ENCODE peak calls at places on chromosomes 2 and 18, in seven cellular contexts. One of them, this sample, is unnamed.

GRCh38 chr2:150517951-150518680 is 30.6 kb upstream of the RND3 start:
- DNase-seq in mammary epithelial cell: peak; percentile 41
- DNase-seq in osteoblast: no peak
- DNase-seq in naive thymus-derived CD4-positive, alpha-beta T cell: no peak
- DNase-seq in esophagus squamous epithelium: no peak
- DNase-seq in right cardiac atrium: no peak
- DNase-seq in sigmoid colon: no peak
- DNase-seq in this sample: no peak

GRCh38 chr2:82837588-82838304 is 1621.3 kb downstream of the SUCLG1 start:
- DNase-seq in esophagus squamous epithelium: no peak
- DNase-seq in naive thymus-derived CD4-positive, alpha-beta T cell: no peak
- DNase-seq in mammary epithelial cell: peak; percentile 88
- DNase-seq in osteoblast: peak; percentile 47
- DNase-seq in sigmoid colon: no peak
- DNase-seq in right cardiac atrium: no peak
- DNase-seq in this sample: no peak

GRCh38 chr2:45210466-45211195 is 201.4 kb upstream of the SIX2 start:
- DNase-seq in mammary epithelial cell: peak; percentile 20
- DNase-seq in naive thymus-derived CD4-positive, alpha-beta T cell: no peak
- DNase-seq in osteoblast: no peak
- DNase-seq in right cardiac atrium: no peak
- DNase-seq in esophagus squamous epithelium: no peak
- DNase-seq in sigmoid colon: no peak
- DNase-seq in this sample: no peak

GRCh38 chr2:215843579-215843978 is 169.8 kb downstream of the MREG start:
- DNase-seq in naive thymus-derived CD4-positive, alpha-beta T cell: no peak
- DNase-seq in osteoblast: peak; percentile 91
- DNase-seq in esophagus squamous epithelium: no peak
- DNase-seq in right cardiac atrium: no peak
- DNase-seq in sigmoid colon: no peak
- DNase-seq in mammary epithelial cell: peak; percentile 96
- DNase-seq in this sample: no peak

GRCh38 chr2:131023758-131024157 is 69.5 kb downstream of the FAM168B start:
- DNase-seq in right cardiac atrium: no peak
- DNase-seq in osteoblast: no peak
- DNase-seq in esophagus squamous epithelium: no peak
- DNase-seq in mammary epithelial cell: no peak
- DNase-seq in sigmoid colon: no peak
- DNase-seq in naive thymus-derived CD4-positive, alpha-beta T cell: no peak
- DNase-seq in this sample: no peak

GRCh38 chr2:210195066-210195852 is 24.1 kb upstream of the KANSL1L start:
- DNase-seq in osteoblast: no peak
- DNase-seq in mammary epithelial cell: no peak
- DNase-seq in naive thymus-derived CD4-positive, alpha-beta T cell: peak; percentile 55
- DNase-seq in right cardiac atrium: no peak
- DNase-seq in sigmoid colon: peak; percentile 54
- DNase-seq in esophagus squamous epithelium: no peak
- DNase-seq in this sample: no peak

GRCh38 chr2:177246000-177246399 is 18.5 kb downstream of the NFE2L2 start:
- DNase-seq in osteoblast: peak; percentile 48
- DNase-seq in naive thymus-derived CD4-positive, alpha-beta T cell: no peak
- DNase-seq in right cardiac atrium: no peak
- DNase-seq in mammary epithelial cell: no peak
- DNase-seq in sigmoid colon: no peak
- DNase-seq in esophagus squamous epithelium: no peak
- DNase-seq in this sample: no peak

GRCh38 chr2:203237501-203238238 is 1.1 kb upstream of the CYP20A1 start:
- DNase-seq in sigmoid colon: no peak
- DNase-seq in mammary epithelial cell: no peak
- DNase-seq in osteoblast: peak; percentile 27
- DNase-seq in right cardiac atrium: no peak
- DNase-seq in naive thymus-derived CD4-positive, alpha-beta T cell: no peak
- DNase-seq in esophagus squamous epithelium: no peak
- DNase-seq in this sample: no peak

GRCh38 chr2:30239308-30240161 is 8.2 kb downstream of the LBH start:
- DNase-seq in sigmoid colon: peak; percentile 91
- DNase-seq in naive thymus-derived CD4-positive, alpha-beta T cell: peak; percentile 78
- DNase-seq in right cardiac atrium: peak; percentile 86
- DNase-seq in osteoblast: peak; percentile 86
- DNase-seq in mammary epithelial cell: no peak
- DNase-seq in esophagus squamous epithelium: no peak
- DNase-seq in this sample: peak; percentile 64

GRCh38 chr2:119106301-119106897 is 52.2 kb downstream of the C1QL2 start:
- DNase-seq in mammary epithelial cell: peak; percentile 27
- DNase-seq in right cardiac atrium: peak; percentile 68
- DNase-seq in naive thymus-derived CD4-positive, alpha-beta T cell: no peak
- DNase-seq in esophagus squamous epithelium: no peak
- DNase-seq in osteoblast: no peak
- DNase-seq in sigmoid colon: peak; percentile 12
- DNase-seq in this sample: no peak

GRCh38 chr2:230018153-230018552 is 50.6 kb downstream of the SLC16A14 start:
- DNase-seq in right cardiac atrium: no peak
- DNase-seq in esophagus squamous epithelium: no peak
- DNase-seq in mammary epithelial cell: peak; percentile 72
- DNase-seq in naive thymus-derived CD4-positive, alpha-beta T cell: no peak
- DNase-seq in sigmoid colon: no peak
- DNase-seq in osteoblast: no peak
- DNase-seq in this sample: no peak

GRCh38 chr2:234588054-234588430 is 91.2 kb upstream of the ARL4C start:
- DNase-seq in sigmoid colon: no peak
- DNase-seq in right cardiac atrium: no peak
- DNase-seq in naive thymus-derived CD4-positive, alpha-beta T cell: no peak
- DNase-seq in mammary epithelial cell: no peak
- DNase-seq in esophagus squamous epithelium: no peak
- DNase-seq in osteoblast: no peak
- DNase-seq in this sample: no peak

GRCh38 chr2:54482725-54483124 is 26.6 kb downstream of the SPTBN1 start:
- DNase-seq in right cardiac atrium: peak; percentile 60
- DNase-seq in naive thymus-derived CD4-positive, alpha-beta T cell: no peak
- DNase-seq in esophagus squamous epithelium: no peak
- DNase-seq in sigmoid colon: peak; percentile 75
- DNase-seq in osteoblast: peak; percentile 98
- DNase-seq in mammary epithelial cell: peak; percentile 78
- DNase-seq in this sample: no peak

GRCh38 chr2:206084870-206085741 is 868 bp downstream of the INO80D start:
- DNase-seq in esophagus squamous epithelium: no peak
- DNase-seq in mammary epithelial cell: peak; percentile 24
- DNase-seq in osteoblast: peak; percentile 85
- DNase-seq in naive thymus-derived CD4-positive, alpha-beta T cell: peak; percentile 70
- DNase-seq in right cardiac atrium: peak; percentile 81
- DNase-seq in sigmoid colon: peak; percentile 70
- DNase-seq in this sample: peak; percentile 32

GRCh38 chr2:177253704-177254103 is 10.8 kb downstream of the NFE2L2 start:
- DNase-seq in esophagus squamous epithelium: no peak
- DNase-seq in right cardiac atrium: no peak
- DNase-seq in naive thymus-derived CD4-positive, alpha-beta T cell: no peak
- DNase-seq in sigmoid colon: no peak
- DNase-seq in osteoblast: no peak
- DNase-seq in mammary epithelial cell: no peak
- DNase-seq in this sample: no peak

DNA sequence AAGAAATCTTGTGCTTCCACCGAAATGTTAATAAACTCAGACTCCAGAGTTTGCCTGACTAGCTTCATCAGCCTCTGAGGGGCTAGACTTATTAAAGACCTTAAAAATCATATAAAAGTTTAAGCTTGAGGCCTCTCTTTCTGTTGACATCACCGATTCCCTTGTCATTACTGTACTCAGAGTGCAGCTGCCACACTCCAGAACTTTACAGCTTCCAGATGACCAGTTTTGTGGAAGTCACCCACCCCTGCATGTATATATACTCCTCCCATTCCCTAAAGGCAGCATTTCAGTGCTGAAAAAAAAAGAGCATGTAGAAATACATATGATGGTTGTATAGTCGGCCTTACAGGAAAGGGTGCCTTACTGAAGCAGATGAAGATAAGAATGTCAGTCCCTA is 117.4 kb downstream of the FEZ2 start:
- DNase-seq in naive thymus-derived CD4-positive, alpha-beta T cell: no peak
- DNase-seq in mammary epithelial cell: no peak
- DNase-seq in esophagus squamous epithelium: no peak
- DNase-seq in osteoblast: peak; percentile 41
- DNase-seq in sigmoid colon: no peak
- DNase-seq in right cardiac atrium: no peak
- DNase-seq in this sample: no peak
- H3K27ac ChIP-seq in naive thymus-derived CD4-positive, alpha-beta T cell: no peak overlapping the region
- H3K27ac ChIP-seq in mammary epithelial cell: no peak overlapping the region
- H3K27ac ChIP-seq in esophagus squamous epithelium: no peak overlapping the region
- H3K27ac ChIP-seq in osteoblast: peak overlapping the region; percentile 88
- H3K27ac ChIP-seq in sigmoid colon: peak overlapping the region; percentile 77
- H3K27ac ChIP-seq in right cardiac atrium: no peak overlapping the region
- H3K27ac ChIP-seq in this sample: no peak overlapping the region

DNA sequence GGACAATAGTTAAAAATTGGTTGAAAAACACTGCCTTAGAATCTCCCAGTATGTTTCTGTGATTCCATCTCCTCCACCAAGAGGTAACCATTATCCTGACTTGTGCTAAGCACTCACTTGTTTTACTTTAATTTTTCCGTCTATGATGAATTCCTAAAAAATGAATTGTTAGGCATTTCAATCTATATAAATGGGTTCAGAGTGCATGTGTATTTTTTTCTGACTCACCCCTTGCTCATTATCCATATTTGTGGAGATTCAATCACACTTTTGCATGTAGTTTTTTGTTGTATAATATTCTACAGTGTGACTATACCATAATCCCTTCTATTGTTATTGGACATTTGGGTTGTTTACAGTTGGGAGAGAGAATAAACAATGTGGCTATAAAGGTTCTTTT is 1.3 kb downstream of the NDUFB3 start:
- DNase-seq in naive thymus-derived CD4-positive, alpha-beta T cell: no peak
- DNase-seq in esophagus squamous epithelium: no peak
- DNase-seq in osteoblast: no peak
- DNase-seq in mammary epithelial cell: no peak
- DNase-seq in sigmoid colon: no peak
- DNase-seq in right cardiac atrium: no peak
- DNase-seq in this sample: no peak
- H3K4me3 ChIP-seq in naive thymus-derived CD4-positive, alpha-beta T cell: no peak overlapping the region
- H3K4me3 ChIP-seq in esophagus squamous epithelium: peak overlapping the region; percentile 92
- H3K4me3 ChIP-seq in osteoblast: no peak overlapping the region
- H3K4me3 ChIP-seq in mammary epithelial cell: no peak overlapping the region
- H3K4me3 ChIP-seq in sigmoid colon: no peak overlapping the region
- H3K4me3 ChIP-seq in right cardiac atrium: peak overlapping the region; percentile 87
- H3K4me3 ChIP-seq in this sample: no peak overlapping the region

GRCh38 chr2:46434851-46435273 is 44.5 kb upstream of the TMEM247 start:
- DNase-seq in right cardiac atrium: no peak
- DNase-seq in naive thymus-derived CD4-positive, alpha-beta T cell: no peak
- DNase-seq in mammary epithelial cell: peak; percentile 89
- DNase-seq in sigmoid colon: no peak
- DNase-seq in esophagus squamous epithelium: no peak
- DNase-seq in osteoblast: peak; percentile 84
- DNase-seq in this sample: no peak

GRCh38 chr2:46430413-46430812 is 49.0 kb upstream of the TMEM247 start:
- DNase-seq in right cardiac atrium: no peak
- DNase-seq in naive thymus-derived CD4-positive, alpha-beta T cell: no peak
- DNase-seq in sigmoid colon: no peak
- DNase-seq in mammary epithelial cell: no peak
- DNase-seq in osteoblast: no peak
- DNase-seq in esophagus squamous epithelium: no peak
- DNase-seq in this sample: no peak

GRCh38 chr2:46431481-46432235 is 47.7 kb upstream of the TMEM247 start:
- DNase-seq in mammary epithelial cell: no peak
- DNase-seq in esophagus squamous epithelium: no peak
- DNase-seq in sigmoid colon: no peak
- DNase-seq in osteoblast: no peak
- DNase-seq in right cardiac atrium: no peak
- DNase-seq in naive thymus-derived CD4-positive, alpha-beta T cell: no peak
- DNase-seq in this sample: no peak

GRCh38 chr2:46428911-46429436 is 50.4 kb upstream of the TMEM247 start:
- DNase-seq in mammary epithelial cell: no peak
- DNase-seq in naive thymus-derived CD4-positive, alpha-beta T cell: no peak
- DNase-seq in sigmoid colon: no peak
- DNase-seq in esophagus squamous epithelium: no peak
- DNase-seq in osteoblast: no peak
- DNase-seq in right cardiac atrium: peak; percentile 49
- DNase-seq in this sample: no peak

GRCh38 chr2:46430992-46431391 is 48.4 kb upstream of the TMEM247 start:
- DNase-seq in osteoblast: no peak
- DNase-seq in sigmoid colon: no peak
- DNase-seq in naive thymus-derived CD4-positive, alpha-beta T cell: peak; percentile 15
- DNase-seq in mammary epithelial cell: no peak
- DNase-seq in right cardiac atrium: no peak
- DNase-seq in esophagus squamous epithelium: no peak
- DNase-seq in this sample: no peak
- H3K4me1 ChIP-seq in osteoblast: peaks cover 13% of the 10 kb centered on the region
- H3K4me1 ChIP-seq in sigmoid colon: no peaks in the 10 kb centered on the region
- H3K4me1 ChIP-seq in naive thymus-derived CD4-positive, alpha-beta T cell: peaks cover 29% of the 10 kb centered on the region
- H3K4me1 ChIP-seq in mammary epithelial cell: peaks cover 16% of the 10 kb centered on the region
- H3K4me1 ChIP-seq in right cardiac atrium: no peaks in the 10 kb centered on the region
- H3K4me1 ChIP-seq in esophagus squamous epithelium: peaks cover 4% of the 10 kb centered on the region
- H3K4me1 ChIP-seq in this sample: peaks cover 6% of the 10 kb centered on the region

DNA sequence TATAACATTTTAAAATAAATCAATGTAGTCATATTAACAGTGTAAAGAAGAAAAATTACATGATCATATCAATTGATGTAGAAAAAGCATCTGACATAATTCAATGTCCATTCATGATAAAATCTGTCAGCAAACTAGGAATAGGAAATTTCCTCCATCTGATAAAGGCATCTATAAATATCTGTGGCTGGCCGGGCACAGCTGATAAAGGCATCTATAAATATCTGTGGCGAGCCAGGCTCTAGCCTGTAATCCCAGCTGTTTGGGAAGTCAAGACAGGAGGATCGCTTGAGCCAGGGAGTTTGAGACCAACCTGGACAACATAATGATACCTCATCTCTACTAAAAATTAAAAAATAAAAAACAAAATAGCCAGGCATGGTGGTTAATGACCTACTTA is 18.1 kb upstream of the RANBP2 start:
- DNase-seq in right cardiac atrium: no peak
- DNase-seq in osteoblast: no peak
- DNase-seq in naive thymus-derived CD4-positive, alpha-beta T cell: no peak
- DNase-seq in esophagus squamous epithelium: no peak
- DNase-seq in sigmoid colon: no peak
- DNase-seq in mammary epithelial cell: no peak
- DNase-seq in this sample: no peak
- H3K27ac ChIP-seq in right cardiac atrium: no peak overlapping the region
- H3K27ac ChIP-seq in osteoblast: no peak overlapping the region
- H3K27ac ChIP-seq in naive thymus-derived CD4-positive, alpha-beta T cell: no peak overlapping the region
- H3K27ac ChIP-seq in esophagus squamous epithelium: no peak overlapping the region
- H3K27ac ChIP-seq in sigmoid colon: no peak overlapping the region
- H3K27ac ChIP-seq in mammary epithelial cell: no peak overlapping the region
- H3K27ac ChIP-seq in this sample: no peak overlapping the region

DNA sequence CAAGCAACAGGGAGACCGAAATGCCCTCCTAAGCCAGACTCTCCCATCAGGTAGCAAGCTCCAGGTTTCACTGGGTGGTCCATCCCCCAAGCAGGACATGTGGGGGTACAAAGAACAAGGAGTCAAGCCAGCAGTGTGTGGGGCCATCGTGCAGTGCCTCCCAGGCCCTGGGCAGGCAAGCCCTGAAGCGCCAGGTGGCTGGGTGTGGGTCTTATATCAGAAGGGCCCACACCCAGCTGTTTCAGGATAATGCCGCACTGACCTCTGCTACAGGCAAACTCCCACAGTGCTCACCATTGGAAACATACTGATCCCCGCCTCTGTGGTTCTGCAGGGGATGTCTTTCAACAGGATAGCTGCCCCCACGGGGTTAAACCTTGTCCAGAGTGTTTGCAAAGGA is 174.2 kb upstream of the SMAD2 start:
- DNase-seq in osteoblast: no peak
- DNase-seq in sigmoid colon: no peak
- DNase-seq in mammary epithelial cell: no peak
- DNase-seq in esophagus squamous epithelium: no peak
- DNase-seq in right cardiac atrium: no peak
- DNase-seq in naive thymus-derived CD4-positive, alpha-beta T cell: no peak
- DNase-seq in this sample: no peak
- H3K4me3 ChIP-seq in osteoblast: no peak overlapping the region
- H3K4me3 ChIP-seq in sigmoid colon: no peak overlapping the region
- H3K4me3 ChIP-seq in mammary epithelial cell: no peak overlapping the region
- H3K4me3 ChIP-seq in esophagus squamous epithelium: no peak overlapping the region
- H3K4me3 ChIP-seq in right cardiac atrium: no peak overlapping the region
- H3K4me3 ChIP-seq in naive thymus-derived CD4-positive, alpha-beta T cell: no peak overlapping the region
- H3K4me3 ChIP-seq in this sample: no peak overlapping the region

GRCh38 chr18:57812126-57812477 is 9.0 kb upstream of the ATP8B1 start:
- DNase-seq in osteoblast: no peak
- DNase-seq in esophagus squamous epithelium: no peak
- DNase-seq in sigmoid colon: no peak
- DNase-seq in naive thymus-derived CD4-positive, alpha-beta T cell: no peak
- DNase-seq in right cardiac atrium: no peak
- DNase-seq in mammary epithelial cell: no peak
- DNase-seq in this sample: no peak
- H3K4me1 ChIP-seq in osteoblast: peaks cover 42% of the 10 kb centered on the region
- H3K4me1 ChIP-seq in esophagus squamous epithelium: peaks cover 6% of the 10 kb centered on the region
- H3K4me1 ChIP-seq in sigmoid colon: peaks cover 17% of the 10 kb centered on the region
- H3K4me1 ChIP-seq in naive thymus-derived CD4-positive, alpha-beta T cell: no peaks in the 10 kb centered on the region
- H3K4me1 ChIP-seq in right cardiac atrium: no peaks in the 10 kb centered on the region
- H3K4me1 ChIP-seq in mammary epithelial cell: peaks cover 34% of the 10 kb centered on the region
- H3K4me1 ChIP-seq in this sample: no peaks in the 10 kb centered on the region

This sample was measured in effector memory CD4-positive, alpha-beta T cell.